ENCODE peak calls at places on chromosome 1, in six cellular contexts. A is IMR-90, F is H54, L is GM12892, W is adrenal gland, Y is body of pancreas. Q is an unnamed sample.
A peak's percentile ranks its signal among the peaks of the same experiment; 100 is the strongest.

GRCh38 chr1:23951646-23952095 is 8.0 kb upstream of the PNRC2 start:
- DNase-seq in F (peak; percentile 39), Y (no peak), W (no peak), L (no peak), A (peak; percentile 78), Q (no peak)

GRCh38 chr1:94873520-94874351 is 53.2 kb downstream of the CNN3 start:
- DNase-seq in Y (no peak), L (no peak), A (peak; percentile 57), W (peak; percentile 51), F (no peak), Q (no peak)

GRCh38 chr1:153277852-153278251 is 18.4 kb downstream of the LORICRIN start:
- DNase-seq in F (no peak), W (no peak), A (no peak), Y (peak; percentile 37), L (no peak), Q (no peak)

GRCh38 chr1:15046487-15047165 is 106.9 kb upstream of the TMEM51 start:
- DNase-seq in A (peak; percentile 81), W (peak; percentile 87), L (peak; percentile 76), Y (peak; percentile 77), F (peak; percentile 70), Q (peak; percentile 50)

GRCh38 chr1:208544058-208544457 is 299.9 kb upstream of the PLXNA2 start:
- DNase-seq in Y (no peak), F (no peak), L (no peak), A (no peak), W (no peak), Q (no peak)

GRCh38 chr1:88035578-88035977 is 648.5 kb upstream of the PKN2 start:
- DNase-seq in W (no peak), A (no peak), L (no peak), Y (no peak), F (no peak), Q (no peak)

GRCh38 chr1:163174524-163175437 is 27.9 kb downstream of the RGS5 start:
- DNase-seq in L (no peak), F (no peak), Y (peak; percentile 69), W (peak; percentile 74), A (peak; percentile 65), Q (peak; percentile 30)

GRCh38 chr1:48471603-48472576 is at the start of gene SPATA6:
- DNase-seq in A (peak; percentile 91), W (peak; percentile 99), Y (peak; percentile 98), F (peak; percentile 67), L (peak; percentile 85), Q (peak; percentile 96)

GRCh38 chr1:93033029-93033428 is 46.1 kb upstream of the MTF2 start:
- DNase-seq in L (no peak), Y (no peak), W (no peak), F (no peak), A (no peak), Q (no peak)

GRCh38 chr1:203325418-203326091 is 20.2 kb downstream of the BTG2 start:
- DNase-seq in W (peak; percentile 59), L (peak; percentile 54), A (no peak), Y (peak; percentile 78), F (no peak), Q (peak; percentile 59)

GRCh38 chr1:85274969-85275453 is 1.4 kb downstream of the BCL10 start:
- DNase-seq in Y (no peak), A (peak; percentile 92), W (peak; percentile 21), F (no peak), L (no peak), Q (no peak)
- TF ChIP-seq POLR2A in Y (no peak), A (peak; percentile 66), W (no peak), F (no peak), L (no peak), Q (no peak)

GRCh38 chr1:161177112-161177935 is at the start of gene B4GALT3:
- DNase-seq in Y (peak; percentile 92), A (peak; percentile 65), L (peak; percentile 98), W (peak; percentile 90), F (peak; percentile 88), Q (peak; percentile 99)
- TF ChIP-seq POLR2A in Y (peak; percentile 71), A (peak; percentile 87), L (peak; percentile 91), W (peak; percentile 52), F (peak; percentile 98), Q (peak; percentile 11)

GRCh38 chr1:27402349-27402754 is 9.9 kb downstream of the GPR3 start:
- DNase-seq in F (no peak), A (peak; percentile 55), L (no peak), W (peak; percentile 91), Y (peak; percentile 79), Q (peak; percentile 95)
- TF ChIP-seq POLR2A in F (no peak), A (no peak), L (no peak), W (no peak), Y (no peak), Q (no peak)

DNA sequence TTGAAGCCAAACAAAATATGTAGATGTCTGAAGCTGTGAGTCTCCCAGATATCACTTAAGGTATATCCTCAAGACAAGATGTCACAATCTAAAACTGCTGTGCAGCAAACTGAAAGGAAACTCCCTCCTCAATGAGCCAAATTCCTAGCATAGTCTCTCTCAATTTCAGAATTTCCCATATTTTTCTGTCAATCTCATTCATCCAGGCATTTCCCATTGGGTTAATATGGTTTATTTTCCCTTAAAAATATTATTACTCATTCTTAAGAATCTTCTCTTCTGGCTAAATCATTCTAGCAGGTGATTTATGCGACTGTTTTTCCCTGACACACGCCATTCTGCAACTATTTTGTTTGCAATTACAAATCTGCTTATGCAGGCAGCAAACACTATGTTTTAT is 70.0 kb downstream of the TNFSF4 start:
- DNase-seq in F (no peak), A (peak; percentile 46), L (no peak), W (no peak), Y (no peak), Q (no peak)
- TF ChIP-seq POLR2A in F (no peak), A (no peak), L (no peak), W (no peak), Y (no peak), Q (no peak)

GRCh38 chr1:75723989-75724471 is 479 bp upstream of the ACADM start:
- DNase-seq in F (peak; percentile 65), Y (peak; percentile 84), W (peak; percentile 87), A (peak; percentile 64), L (peak; percentile 56), Q (peak; percentile 50)

GRCh38 chr1:75725861-75726361 is 1.4 kb downstream of the ACADM start:
- DNase-seq in Y (peak; percentile 77), A (no peak), W (no peak), F (no peak), L (no peak), Q (no peak)

GRCh38 chr1:75725256-75725655 is 747 bp downstream of the ACADM start:
- DNase-seq in W (no peak), L (no peak), Y (no peak), F (no peak), A (peak; percentile 2), Q (no peak)

GRCh38 chr1:75722966-75723365 is 1.5 kb upstream of the ACADM start:
- DNase-seq in F (no peak), L (no peak), W (no peak), A (no peak), Y (no peak), Q (no peak)

DNA sequence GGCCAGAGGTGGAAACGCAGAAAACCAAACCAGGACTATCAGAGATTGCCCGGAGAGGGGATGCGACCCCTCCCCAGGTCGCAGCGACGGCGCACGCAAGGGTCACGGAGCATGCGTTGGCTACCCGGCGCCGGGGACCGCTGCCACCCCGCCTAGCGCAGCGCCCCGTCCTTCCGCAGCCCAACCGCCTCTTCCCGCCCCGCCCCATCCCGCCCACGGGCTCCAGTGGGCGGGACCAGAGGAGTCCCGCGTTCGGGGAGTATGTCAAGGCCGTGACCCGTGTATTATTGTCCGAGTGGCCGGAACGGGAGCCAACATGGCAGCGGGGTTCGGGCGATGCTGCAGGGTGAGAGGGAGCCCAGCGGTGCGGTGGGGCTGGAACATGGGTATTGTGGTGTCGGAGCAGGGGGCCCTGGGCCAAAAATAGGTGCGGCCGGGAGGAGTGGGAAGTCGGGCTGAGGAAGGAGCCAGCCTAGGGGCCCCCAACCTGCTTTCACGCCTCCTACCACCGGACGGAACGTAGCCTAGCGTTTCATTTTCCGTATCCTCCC is at the start of gene ACADM:
- DNase-seq in A (peak; percentile 68), Y (peak; percentile 85), W (peak; percentile 89), F (peak; percentile 82), L (peak; percentile 69), Q (peak; percentile 83)
- TF ChIP-seq POLR2A in A (peak; percentile 82), Y (peak; percentile 60), W (peak; percentile 62), F (peak; percentile 93), L (peak; percentile 95), Q (peak; percentile 38)

GRCh38 chr1:219927956-219928790 is at the start of gene SLC30A10:
- DNase-seq in F (no peak), A (no peak), W (peak; percentile 27), Y (peak; percentile 25), L (peak; percentile 30), Q (no peak)
- TF ChIP-seq POLR2A in F (no peak), A (no peak), W (no peak), Y (no peak), L (no peak), Q (no peak)

GRCh38 chr1:147600119-147601111 is 59.1 kb downstream of the BCL9 start:
- DNase-seq in L (no peak), Y (no peak), F (peak; percentile 24), A (peak; percentile 70), W (peak; percentile 64), Q (no peak)
- TF ChIP-seq POLR2A in L (peak; percentile 57), Y (no peak), F (peak; percentile 48), A (no peak), W (no peak), Q (no peak)

GRCh38 chr1:16093611-16094010 is 20.2 kb upstream of the FAM131C start:
- DNase-seq in F (no peak), Y (no peak), A (no peak), L (no peak), W (no peak), Q (no peak)

GRCh38 chr1:16092923-16093511 is 19.6 kb upstream of the FAM131C start:
- DNase-seq in Y (no peak), W (no peak), L (no peak), A (no peak), F (no peak), Q (no peak)

GRCh38 chr1:16091296-16091695 is 17.8 kb upstream of the FAM131C start:
- DNase-seq in F (no peak), W (no peak), Y (peak; percentile 78), A (no peak), L (no peak), Q (no peak)

GRCh38 chr1:16090076-16090826 is 16.8 kb upstream of the FAM131C start:
- DNase-seq in A (no peak), Y (no peak), W (no peak), F (no peak), L (no peak), Q (no peak)

GRCh38 chr1:16092097-16092922 is 18.9 kb upstream of the FAM131C start:
- DNase-seq in Y (peak; percentile 39), W (no peak), F (no peak), L (no peak), A (no peak), Q (no peak)
- TF ChIP-seq POLR2A in Y (no peak), W (no peak), F (no peak), L (no peak), A (no peak), Q (no peak)

GRCh38 chr1:1400576-1401456 is 1.7 kb upstream of the CCNL2 start:
- DNase-seq in W (peak; percentile 54), A (peak; percentile 23), F (no peak), L (no peak), Y (no peak), Q (peak; percentile 84)
- TF ChIP-seq POLR2A in W (no peak), A (no peak), F (peak; percentile 17), L (no peak), Y (no peak), Q (no peak)